ENCODE peak calls at places on chromosomes 12 and 14, in ten cellular contexts. A is stimulated activated CD4-positive, alpha-beta T cell treated with anti-CD3 and anti-CD28 coated beads, Interleukin-4, amount 100 ng/mL, for 1 hour; N is activated T-helper 1 cell treated with Interleukin-2 at 50 U/mL for 16 hours; F is CD4-positive, alpha-beta T cell; B is NCI-H774; W is T-helper 2 cell; P is COR-L47; Z is activated CD8-positive, alpha-beta T cell treated with anti-CD3 and anti-CD28 coated beads for 36 hours; I is small intestine; S is EL. G is an unnamed sample.

GRCh38 chr12:68336754-68337343 is 4.7 kb upstream of the MDM1 start:
- DNase-seq in I (peak), A (no peak), F (no peak), W (no peak), Z (no peak), B (peak), P (peak), S (no peak), N (no peak), G (no peak)

GRCh38 chr12:125201940-125202339 is 136.7 kb downstream of the AACS start:
- DNase-seq in W (no peak), S (no peak), I (no peak), F (no peak), A (no peak), P (no peak), B (no peak), N (no peak), Z (no peak), G (no peak)

GRCh38 chr12:5451251-5451650 is 19.3 kb downstream of the NTF3 start:
- DNase-seq in I (no peak), Z (no peak), W (no peak), S (no peak), F (no peak), P (no peak), B (no peak), N (no peak), A (no peak), G (no peak)

GRCh38 chr12:72346331-72346944 is 74.3 kb downstream of the TRHDE start:
- DNase-seq in N (no peak), W (no peak), F (no peak), A (no peak), B (peak), Z (peak), I (peak), P (peak), S (peak), G (peak)

GRCh38 chr12:115440438-115440837 is 756.5 kb upstream of the TBX3 start:
- DNase-seq in A (no peak), B (no peak), S (peak), P (no peak), Z (no peak), F (no peak), W (no peak), I (peak), N (no peak), G (peak)

GRCh38 chr12:104399750-104400612 is 56.8 kb upstream of the CHST11 start:
- DNase-seq in A (no peak), N (no peak), I (no peak), W (no peak), F (no peak), B (no peak), P (no peak), Z (no peak), S (no peak), G (no peak)

GRCh38 chr14:30299915-30300314 is 259.0 kb upstream of the G2E3 start:
- DNase-seq in N (no peak), B (no peak), F (no peak), S (no peak), W (no peak), Z (no peak), I (no peak), P (no peak), A (no peak), G (no peak)

GRCh38 chr14:104930526-104931322 is 6.0 kb downstream of the PLD4 start:
- DNase-seq in N (no peak), W (no peak), I (no peak), B (no peak), A (no peak), P (no peak), F (no peak), Z (no peak), S (no peak), G (no peak)

GRCh38 chr14:71541271-71541670 is 391.0 kb upstream of the RGS6 start:
- DNase-seq in Z (no peak), W (no peak), S (no peak), N (no peak), B (no peak), I (no peak), P (no peak), F (no peak), A (no peak), G (no peak)

GRCh38 chr12:32612658-32613614 is 66.2 kb upstream of the DNM1L start:
- DNase-seq in W (no peak), A (no peak), P (no peak), S (no peak), N (no peak), B (no peak), Z (no peak), F (no peak), I (peak), G (no peak)

GRCh38 chr14:53953828-53954550 is 2.6 kb downstream of the BMP4 start:
- DNase-seq in B (no peak), F (no peak), Z (peak), I (peak), W (no peak), P (peak), S (peak), N (no peak), A (no peak), G (peak)

GRCh38 chr14:78902010-78902623 is 731.9 kb downstream of the NRXN3 start:
- DNase-seq in Z (peak), S (peak), I (peak), W (no peak), A (no peak), N (no peak), P (peak), F (no peak), B (no peak), G (peak)

GRCh38 chr14:32414808-32415255 is 85.7 kb downstream of the AKAP6 start:
- DNase-seq in W (no peak), I (no peak), Z (no peak), F (no peak), P (no peak), N (no peak), S (peak), A (no peak), B (no peak), G (no peak)

GRCh38 chr14:64423987-64424386 is 35.8 kb downstream of the MTHFD1 start:
- DNase-seq in P (no peak), B (no peak), I (no peak), S (peak), A (no peak), Z (no peak), N (no peak), W (no peak), F (no peak), G (no peak)

GRCh38 chr12:89573081-89573810 is 47.4 kb upstream of the POC1B start:
- DNase-seq in N (no peak), W (no peak), I (no peak), B (no peak), P (no peak), F (no peak), Z (no peak), A (no peak), S (peak), G (no peak)

GRCh38 chr14:24072436-24072835 is 1.1 kb downstream of the CPNE6 start:
- DNase-seq in Z (no peak), S (no peak), A (no peak), I (peak), B (no peak), W (no peak), P (no peak), F (no peak), N (no peak), G (no peak)

GRCh38 chr12:26791328-26791791 is 41.6 kb downstream of the ITPR2 start:
- DNase-seq in S (peak), A (no peak), Z (no peak), P (no peak), B (no peak), W (no peak), F (no peak), I (no peak), N (no peak), G (no peak)

GRCh38 chr12:127272864-127273263 is 994.1 kb upstream of the TMEM132C start:
- DNase-seq in Z (no peak), I (no peak), W (no peak), P (no peak), A (no peak), S (peak), F (no peak), B (no peak), N (no peak), G (no peak)

GRCh38 chr12:56413392-56413791 is 35.8 kb downstream of the TIMELESS start:
- DNase-seq in A (no peak), W (no peak), F (no peak), N (no peak), S (no peak), B (no peak), P (no peak), Z (no peak), I (no peak), G (no peak)

GRCh38 chr12:49232940-49233841 is 31.7 kb upstream of the TUBA1C start:
- DNase-seq in F (no peak), S (no peak), A (no peak), Z (no peak), N (no peak), I (peak), W (no peak), B (peak), P (peak), G (peak)

GRCh38 chr12:115810166-115810565 is 467.3 kb downstream of the MED13L start:
- DNase-seq in W (no peak), A (no peak), F (no peak), Z (no peak), P (no peak), N (no peak), B (no peak), S (no peak), I (peak), G (no peak)

GRCh38 chr12:65609359-65609771 is 214.9 kb upstream of the HMGA2 start:
- DNase-seq in P (no peak), I (no peak), W (no peak), S (peak), B (no peak), F (no peak), A (no peak), Z (no peak), N (no peak), G (no peak)

GRCh38 chr14:104559769-104560585 is 19.6 kb upstream of the C14orf180 start:
- DNase-seq in S (no peak), P (no peak), I (no peak), N (no peak), A (no peak), W (no peak), F (no peak), B (no peak), Z (no peak), G (peak)

GRCh38 chr12:108847705-108848104 is 9.7 kb downstream of the SSH1 start:
- DNase-seq in S (no peak), Z (no peak), B (no peak), N (no peak), W (no peak), P (no peak), A (no peak), I (no peak), F (no peak), G (no peak)

GRCh38 chr12:62713723-62714122 is 221.2 kb downstream of the PPM1H start:
- DNase-seq in Z (no peak), A (no peak), B (no peak), P (no peak), S (no peak), W (no peak), I (no peak), F (no peak), N (no peak), G (no peak)

GRCh38 chr12:28104893-28105864 is 85.1 kb upstream of the CCDC91 start:
- DNase-seq in W (no peak), B (no peak), Z (no peak), P (no peak), A (no peak), N (no peak), I (no peak), S (no peak), F (no peak), G (no peak)

GRCh38 chr12:754238-754816 is 1.9 kb downstream of the WNK1 start:
- DNase-seq in I (peak), N (no peak), P (no peak), F (no peak), B (no peak), A (no peak), S (peak), Z (no peak), W (peak), G (no peak)

G was measured in left cardiac atrium.